ENCODE peak calls at places on chromosomes 1 and 21, in seven cellular contexts. One of them, this sample, is unnamed. For H3K27me3, the result is how much of the 10 kb centered on the place peaks cover.

GRCh38 chr1:84853743-84854721 is 39.0 kb downstream of the LPAR3 start:
- DNase-seq in lung: no peak
- DNase-seq in Caco-2: no peak
- DNase-seq in right lobe of liver: no peak
- DNase-seq in astrocyte: peak
- DNase-seq in lower lobe of right lung: no peak
- DNase-seq in body of pancreas: no peak
- DNase-seq in this sample: no peak

GRCh38 chr1:62210960-62211359 is 16.3 kb downstream of the L1TD1 start:
- DNase-seq in lung: no peak
- DNase-seq in Caco-2: no peak
- DNase-seq in right lobe of liver: no peak
- DNase-seq in astrocyte: peak
- DNase-seq in lower lobe of right lung: no peak
- DNase-seq in body of pancreas: no peak
- DNase-seq in this sample: no peak

GRCh38 chr1:56065729-56066128 is 513.6 kb downstream of the PLPP3 start:
- DNase-seq in lung: no peak
- DNase-seq in Caco-2: no peak
- DNase-seq in right lobe of liver: no peak
- DNase-seq in astrocyte: no peak
- DNase-seq in lower lobe of right lung: no peak
- DNase-seq in body of pancreas: no peak
- DNase-seq in this sample: no peak

GRCh38 chr1:154420172-154420571 is 15.0 kb downstream of the IL6R start:
- DNase-seq in lung: peak
- DNase-seq in Caco-2: no peak
- DNase-seq in right lobe of liver: peak
- DNase-seq in astrocyte: peak
- DNase-seq in lower lobe of right lung: peak
- DNase-seq in body of pancreas: peak
- DNase-seq in this sample: no peak

GRCh38 chr1:64474639-64475038 is 4.7 kb downstream of the CACHD1 start:
- DNase-seq in lung: peak
- DNase-seq in Caco-2: no peak
- DNase-seq in right lobe of liver: peak
- DNase-seq in astrocyte: no peak
- DNase-seq in lower lobe of right lung: peak
- DNase-seq in body of pancreas: peak
- DNase-seq in this sample: peak

GRCh38 chr1:54220004-54220811 is 20.2 kb downstream of the MRPL37 start:
- DNase-seq in lung: no peak
- DNase-seq in Caco-2: no peak
- DNase-seq in right lobe of liver: peak
- DNase-seq in astrocyte: peak
- DNase-seq in lower lobe of right lung: peak
- DNase-seq in body of pancreas: peak
- DNase-seq in this sample: no peak

GRCh38 chr1:16125483-16125882 is 30.4 kb downstream of the EPHA2 start:
- DNase-seq in lung: no peak
- DNase-seq in Caco-2: no peak
- DNase-seq in right lobe of liver: no peak
- DNase-seq in astrocyte: no peak
- DNase-seq in lower lobe of right lung: no peak
- DNase-seq in body of pancreas: no peak
- DNase-seq in this sample: no peak

GRCh38 chr21:26003428-26003827 is 167.1 kb downstream of the APP start:
- DNase-seq in lung: no peak
- DNase-seq in Caco-2: no peak
- DNase-seq in right lobe of liver: no peak
- DNase-seq in astrocyte: no peak
- DNase-seq in lower lobe of right lung: no peak
- DNase-seq in body of pancreas: no peak
- DNase-seq in this sample: no peak

GRCh38 chr1:55632058-55632457 is 416.9 kb upstream of the USP24 start:
- DNase-seq in lung: no peak
- DNase-seq in Caco-2: no peak
- DNase-seq in right lobe of liver: no peak
- DNase-seq in astrocyte: peak
- DNase-seq in lower lobe of right lung: no peak
- DNase-seq in body of pancreas: no peak
- DNase-seq in this sample: no peak

GRCh38 chr1:3501437-3501836 is 47.0 kb downstream of the ARHGEF16 start:
- DNase-seq in lung: no peak
- DNase-seq in Caco-2: no peak
- DNase-seq in right lobe of liver: no peak
- DNase-seq in astrocyte: no peak
- DNase-seq in lower lobe of right lung: no peak
- DNase-seq in body of pancreas: no peak
- DNase-seq in this sample: no peak

GRCh38 chr1:198681831-198682756 is 43.3 kb downstream of the PTPRC start:
- DNase-seq in lung: peak
- DNase-seq in Caco-2: peak
- DNase-seq in right lobe of liver: peak
- DNase-seq in astrocyte: peak
- DNase-seq in lower lobe of right lung: peak
- DNase-seq in body of pancreas: peak
- DNase-seq in this sample: peak

GRCh38 chr1:150138044-150138443 is 11.7 kb upstream of the PLEKHO1 start:
- DNase-seq in lung: no peak
- DNase-seq in Caco-2: no peak
- DNase-seq in right lobe of liver: no peak
- DNase-seq in astrocyte: no peak
- DNase-seq in lower lobe of right lung: no peak
- DNase-seq in body of pancreas: no peak
- DNase-seq in this sample: no peak

GRCh38 chr1:155128755-155129473 is 1.2 kb downstream of the EFNA1 start:
- DNase-seq in lung: no peak
- DNase-seq in Caco-2: peak
- DNase-seq in right lobe of liver: peak
- DNase-seq in astrocyte: no peak
- DNase-seq in lower lobe of right lung: peak
- DNase-seq in body of pancreas: peak
- DNase-seq in this sample: no peak

GRCh38 chr1:10802948-10803715 is 6.7 kb upstream of the CASZ1 start:
- DNase-seq in lung: no peak
- DNase-seq in Caco-2: no peak
- DNase-seq in right lobe of liver: no peak
- DNase-seq in astrocyte: no peak
- DNase-seq in lower lobe of right lung: no peak
- DNase-seq in body of pancreas: no peak
- DNase-seq in this sample: no peak
- H3K27me3 ChIP-seq in lung: under half
- H3K27me3 ChIP-seq in Caco-2: under half
- H3K27me3 ChIP-seq in right lobe of liver: under half
- H3K27me3 ChIP-seq in astrocyte: half or more
- H3K27me3 ChIP-seq in lower lobe of right lung: under half
- H3K27me3 ChIP-seq in body of pancreas: under half
- H3K27me3 ChIP-seq in this sample: under half

GRCh38 chr1:185719021-185719420 is 15.2 kb upstream of the HMCN1 start:
- DNase-seq in lung: no peak
- DNase-seq in Caco-2: peak
- DNase-seq in right lobe of liver: peak
- DNase-seq in astrocyte: peak
- DNase-seq in lower lobe of right lung: no peak
- DNase-seq in body of pancreas: peak
- DNase-seq in this sample: no peak
- TF ChIP-seq CTCF in lung: no peak
- TF ChIP-seq CTCF in Caco-2: no peak
- TF ChIP-seq CTCF in right lobe of liver: peak
- TF ChIP-seq CTCF in astrocyte: peak
- TF ChIP-seq CTCF in lower lobe of right lung: no peak
- TF ChIP-seq CTCF in body of pancreas: no peak
- TF ChIP-seq CTCF in this sample: no peak

GRCh38 chr1:30903343-30904034 is 5.1 kb downstream of the SDC3 start:
- DNase-seq in lung: no peak
- DNase-seq in Caco-2: no peak
- DNase-seq in right lobe of liver: peak
- DNase-seq in astrocyte: no peak
- DNase-seq in lower lobe of right lung: peak
- DNase-seq in body of pancreas: no peak
- DNase-seq in this sample: no peak
- H3K27me3 ChIP-seq in lung: under half
- H3K27me3 ChIP-seq in Caco-2: under half
- H3K27me3 ChIP-seq in right lobe of liver: under half
- H3K27me3 ChIP-seq in astrocyte: under half
- H3K27me3 ChIP-seq in lower lobe of right lung: under half
- H3K27me3 ChIP-seq in body of pancreas: under half
- H3K27me3 ChIP-seq in this sample: under half

GRCh38 chr1:25247829-25248754 is 838 bp upstream of the RSRP1 start:
- DNase-seq in lung: no peak
- DNase-seq in Caco-2: no peak
- DNase-seq in right lobe of liver: no peak
- DNase-seq in astrocyte: no peak
- DNase-seq in lower lobe of right lung: no peak
- DNase-seq in body of pancreas: no peak
- DNase-seq in this sample: no peak

GRCh38 chr1:25245809-25246599 is 1.2 kb downstream of the RSRP1 start:
- DNase-seq in lung: no peak
- DNase-seq in Caco-2: no peak
- DNase-seq in right lobe of liver: no peak
- DNase-seq in astrocyte: no peak
- DNase-seq in lower lobe of right lung: no peak
- DNase-seq in body of pancreas: no peak
- DNase-seq in this sample: no peak

GRCh38 chr1:25245393-25245792 is 1.9 kb downstream of the RSRP1 start:
- DNase-seq in lung: no peak
- DNase-seq in Caco-2: no peak
- DNase-seq in right lobe of liver: no peak
- DNase-seq in astrocyte: no peak
- DNase-seq in lower lobe of right lung: no peak
- DNase-seq in body of pancreas: no peak
- DNase-seq in this sample: no peak

GRCh38 chr1:25246600-25247023 is 642 bp downstream of the RSRP1 start:
- DNase-seq in lung: no peak
- DNase-seq in Caco-2: peak
- DNase-seq in right lobe of liver: peak
- DNase-seq in astrocyte: no peak
- DNase-seq in lower lobe of right lung: no peak
- DNase-seq in body of pancreas: peak
- DNase-seq in this sample: peak

DNA sequence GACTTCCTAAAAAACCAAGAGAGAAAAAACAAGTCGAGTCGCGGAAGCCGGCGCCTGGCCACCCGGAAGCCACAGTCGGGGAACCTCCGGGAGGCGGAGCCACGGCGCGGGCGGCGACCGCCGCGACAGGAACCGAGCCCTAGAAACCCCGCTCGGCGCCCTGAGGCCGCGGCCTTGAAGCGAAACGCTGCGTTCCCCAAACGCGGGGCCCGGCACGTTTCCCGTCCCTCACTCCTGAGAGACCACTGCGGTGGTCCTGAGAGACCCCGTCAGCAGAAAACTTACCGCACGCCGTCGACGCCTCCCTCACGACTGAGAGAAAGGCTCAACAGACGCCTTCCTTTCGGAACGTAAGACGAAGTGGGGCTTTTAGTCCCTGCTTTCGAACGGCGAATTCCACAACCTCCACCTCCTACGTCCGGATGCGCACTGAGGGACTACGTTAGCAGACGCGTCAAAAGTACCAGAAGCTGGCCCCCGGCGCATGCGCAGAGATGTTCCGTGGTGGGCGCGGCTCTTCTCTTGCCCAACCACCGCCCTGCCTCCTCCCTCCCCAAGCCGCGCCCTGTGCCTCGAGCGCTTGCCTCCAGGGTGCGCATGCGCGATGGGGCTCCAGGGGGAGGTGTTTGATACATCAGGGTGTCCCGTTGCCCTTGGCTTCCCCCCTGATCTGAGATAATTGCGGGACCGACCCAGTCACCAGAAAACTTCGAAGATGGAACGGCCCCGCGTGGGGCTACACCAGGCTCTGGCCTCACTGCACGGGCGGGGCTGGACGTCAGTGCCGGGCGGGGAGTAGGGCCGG is at the start of gene RSRP1:
- DNase-seq in lung: peak
- DNase-seq in Caco-2: peak
- DNase-seq in right lobe of liver: peak
- DNase-seq in astrocyte: peak
- DNase-seq in lower lobe of right lung: peak
- DNase-seq in body of pancreas: peak
- DNase-seq in this sample: peak
- TF ChIP-seq CTCF in lung: no peak
- TF ChIP-seq CTCF in Caco-2: no peak
- TF ChIP-seq CTCF in right lobe of liver: no peak
- TF ChIP-seq CTCF in astrocyte: no peak
- TF ChIP-seq CTCF in lower lobe of right lung: no peak
- TF ChIP-seq CTCF in body of pancreas: no peak
- TF ChIP-seq CTCF in this sample: no peak

GRCh38 chr1:91717839-91718238 is 168.1 kb downstream of the TGFBR3 start:
- DNase-seq in lung: no peak
- DNase-seq in Caco-2: no peak
- DNase-seq in right lobe of liver: no peak
- DNase-seq in astrocyte: no peak
- DNase-seq in lower lobe of right lung: no peak
- DNase-seq in body of pancreas: no peak
- DNase-seq in this sample: no peak
- H3K27me3 ChIP-seq in lung: under half
- H3K27me3 ChIP-seq in Caco-2: under half
- H3K27me3 ChIP-seq in right lobe of liver: under half
- H3K27me3 ChIP-seq in astrocyte: under half
- H3K27me3 ChIP-seq in lower lobe of right lung: under half
- H3K27me3 ChIP-seq in body of pancreas: under half
- H3K27me3 ChIP-seq in this sample: under half

GRCh38 chr1:217389895-217390294 is 241.0 kb downstream of the GPATCH2 start:
- DNase-seq in lung: no peak
- DNase-seq in Caco-2: no peak
- DNase-seq in right lobe of liver: no peak
- DNase-seq in astrocyte: no peak
- DNase-seq in lower lobe of right lung: no peak
- DNase-seq in body of pancreas: no peak
- DNase-seq in this sample: no peak

DNA sequence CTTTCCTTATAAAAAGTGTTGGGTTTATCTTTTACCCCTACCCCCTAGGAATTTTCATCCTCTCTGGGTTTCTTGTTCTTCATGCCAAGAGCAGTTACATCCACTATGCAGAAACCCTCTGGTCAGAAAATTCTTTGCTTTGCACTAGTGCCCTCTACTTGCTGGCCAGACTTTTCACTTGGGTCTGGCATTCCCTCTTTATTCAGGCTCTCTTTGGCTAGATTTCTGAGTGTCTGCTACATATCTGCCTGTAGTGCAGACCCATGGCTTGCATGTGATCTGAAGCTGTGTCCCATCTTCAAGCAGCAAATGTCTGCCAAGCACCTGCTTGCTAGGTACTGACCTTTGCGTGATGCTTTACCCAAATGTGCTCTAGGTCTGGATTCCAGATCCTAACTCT is 237.0 kb downstream of the GPATCH2 start:
- DNase-seq in lung: no peak
- DNase-seq in Caco-2: peak
- DNase-seq in right lobe of liver: no peak
- DNase-seq in astrocyte: no peak
- DNase-seq in lower lobe of right lung: no peak
- DNase-seq in body of pancreas: no peak
- DNase-seq in this sample: no peak
- TF ChIP-seq CTCF in lung: no peak
- TF ChIP-seq CTCF in Caco-2: peak
- TF ChIP-seq CTCF in right lobe of liver: peak
- TF ChIP-seq CTCF in astrocyte: no peak
- TF ChIP-seq CTCF in lower lobe of right lung: no peak
- TF ChIP-seq CTCF in body of pancreas: no peak
- TF ChIP-seq CTCF in this sample: peak